ENCODE peak calls at places on chromosome 19, in six cellular contexts. Z, V, O, G, K and N are unnamed samples.

GRCh38 chr19:56400485-56400884 is 3.6 kb upstream of the ZNF583 start:
- DNase-seq in V (no peak), K (no peak), G (no peak), Z (no peak), O (no peak), N (no peak)

GRCh38 chr19:38039966-38040365 is 133.0 kb downstream of the SIPA1L3 start:
- DNase-seq in V (no peak), G (no peak), Z (no peak), K (peak), O (no peak), N (peak)

GRCh38 chr19:4390017-4390861 is 10.1 kb downstream of the SH3GL1 start:
- DNase-seq in Z (no peak), G (no peak), K (no peak), V (no peak), O (peak), N (no peak)

GRCh38 chr19:15087182-15087581 is 5.2 kb downstream of the OR1I1 start:
- DNase-seq in Z (no peak), O (no peak), G (no peak), V (no peak), K (no peak), N (no peak)

GRCh38 chr19:9641810-9642209 is 20.8 kb upstream of the ZNF561 start:
- DNase-seq in V (no peak), K (no peak), Z (peak), G (no peak), O (no peak), N (no peak)

GRCh38 chr19:16714702-16715294 is 4.8 kb upstream of the NWD1 start:
- DNase-seq in O (peak), Z (peak), G (peak), V (peak), K (peak), N (peak)

GRCh38 chr19:16325671-16326400 is 1.2 kb downstream of the KLF2 start:
- DNase-seq in V (peak), K (no peak), G (no peak), Z (peak), O (peak), N (no peak)

GRCh38 chr19:10259162-10259905 is 7.3 kb downstream of the MRPL4 start:
- DNase-seq in V (peak), K (peak), G (peak), O (peak), Z (peak), N (peak)

GRCh38 chr19:32666084-32666483 is 8.9 kb downstream of the ANKRD27 start:
- DNase-seq in V (no peak), G (no peak), Z (no peak), O (no peak), K (no peak), N (no peak)

GRCh38 chr19:9909251-9909650 is 27.1 kb downstream of the OLFM2 start:
- DNase-seq in V (no peak), O (no peak), Z (no peak), G (no peak), K (no peak), N (no peak)

DNA sequence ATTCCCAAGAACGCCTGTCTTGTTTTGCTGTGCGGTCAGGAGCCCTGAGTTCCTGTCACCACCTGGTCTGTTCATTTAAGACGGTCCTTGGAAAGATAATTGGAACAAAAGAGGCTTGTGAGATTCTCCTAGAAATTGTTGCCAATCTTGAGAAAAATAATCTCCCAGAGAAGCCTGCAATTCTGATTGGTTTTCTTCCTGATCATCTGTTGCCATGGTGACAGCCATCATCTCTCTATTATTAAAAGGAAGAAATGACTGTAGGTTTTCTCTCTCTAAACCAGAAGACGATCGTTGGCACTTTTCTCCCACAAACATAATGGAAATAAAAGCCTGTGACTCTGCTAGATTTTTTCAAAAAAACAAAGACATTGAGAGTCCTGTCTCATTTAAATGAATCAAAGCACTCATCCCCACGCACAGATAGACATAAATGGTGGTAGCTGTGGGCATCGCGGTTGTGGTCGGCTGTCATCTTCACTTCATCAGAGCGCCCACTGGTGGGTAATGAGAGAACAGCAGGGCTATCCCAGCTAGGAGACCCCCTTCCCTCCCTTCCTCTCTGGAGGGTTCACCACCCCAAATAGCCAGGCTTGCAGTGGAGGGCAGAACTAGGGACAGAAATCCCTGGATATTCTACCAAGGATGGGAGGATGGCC is 21.7 kb upstream of the CALM3 start:
- DNase-seq in G (no peak), V (no peak), O (no peak), Z (peak), K (no peak), N (no peak)
- TF ChIP-seq CTCF in G (peak), V (no peak), O (no peak), Z (peak), K (no peak), N (peak)

GRCh38 chr19:1272423-1273262 is 2.7 kb upstream of the FAM174C start:
- DNase-seq in G (no peak), K (no peak), V (no peak), Z (no peak), O (no peak), N (no peak)
- H3K4me3 ChIP-seq in G (no peak), K (no peak), V (no peak), Z (peak), O (peak), N (no peak)

DNA sequence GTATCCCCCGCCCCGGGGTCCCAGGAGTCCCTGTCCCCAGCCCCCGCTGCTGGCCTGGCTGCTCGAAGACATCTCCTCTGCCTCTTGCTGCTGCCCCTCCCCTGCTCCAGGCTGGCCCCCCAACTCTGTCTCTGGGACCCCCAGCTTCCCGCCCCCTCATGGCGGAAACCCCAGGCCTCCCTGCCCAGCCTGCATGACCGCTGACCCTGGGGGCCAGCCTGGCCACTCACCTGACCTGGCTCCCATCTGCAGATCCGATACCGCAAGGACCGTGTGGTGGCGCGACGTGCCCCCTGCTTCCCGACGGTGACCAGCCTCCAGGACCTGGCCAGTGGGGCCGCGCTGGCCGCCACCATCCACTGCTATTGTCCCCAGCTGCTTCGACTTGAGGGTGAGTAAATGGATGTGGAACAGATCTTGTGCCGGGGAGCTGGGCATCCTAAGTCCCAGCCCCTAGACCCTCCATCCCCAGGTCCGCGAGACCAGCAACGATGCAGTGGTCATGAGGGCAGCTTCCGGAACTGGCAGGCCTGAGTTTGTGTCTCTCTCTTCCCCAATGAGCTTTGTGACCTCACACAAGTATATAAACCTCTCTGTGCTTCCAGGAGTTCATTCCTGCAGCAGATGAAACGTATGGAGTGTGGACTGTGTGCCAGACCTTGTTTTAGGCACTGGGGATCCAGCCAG is 12.4 kb downstream of the CAMSAP3 start:
- DNase-seq in Z (no peak), G (no peak), O (no peak), V (no peak), K (no peak), N (no peak)
- TF ChIP-seq CTCF in Z (no peak), G (no peak), O (no peak), V (no peak), K (no peak), N (no peak)

GRCh38 chr19:1018932-1019615 is 1.8 kb downstream of the TMEM259 start:
- DNase-seq in Z (no peak), G (no peak), O (no peak), V (no peak), K (no peak), N (no peak)
- H3K4me3 ChIP-seq in Z (peak), G (peak), O (peak), V (peak), K (peak), N (peak)

GRCh38 chr19:48419158-48419920 is 25.9 kb downstream of the GRIN2D start:
- DNase-seq in K (peak), V (peak), G (no peak), O (no peak), Z (peak), N (no peak)

GRCh38 chr19:48421548-48421947 is 24.2 kb upstream of the GRWD1 start:
- DNase-seq in G (no peak), Z (no peak), V (no peak), K (no peak), O (no peak), N (no peak)

GRCh38 chr19:48415869-48416268 is 22.4 kb downstream of the GRIN2D start:
- DNase-seq in G (no peak), K (no peak), O (no peak), Z (no peak), V (no peak), N (no peak)

GRCh38 chr19:48417436-48417835 is 24.0 kb downstream of the GRIN2D start:
- DNase-seq in K (no peak), V (no peak), O (no peak), Z (no peak), G (no peak), N (no peak)

DNA sequence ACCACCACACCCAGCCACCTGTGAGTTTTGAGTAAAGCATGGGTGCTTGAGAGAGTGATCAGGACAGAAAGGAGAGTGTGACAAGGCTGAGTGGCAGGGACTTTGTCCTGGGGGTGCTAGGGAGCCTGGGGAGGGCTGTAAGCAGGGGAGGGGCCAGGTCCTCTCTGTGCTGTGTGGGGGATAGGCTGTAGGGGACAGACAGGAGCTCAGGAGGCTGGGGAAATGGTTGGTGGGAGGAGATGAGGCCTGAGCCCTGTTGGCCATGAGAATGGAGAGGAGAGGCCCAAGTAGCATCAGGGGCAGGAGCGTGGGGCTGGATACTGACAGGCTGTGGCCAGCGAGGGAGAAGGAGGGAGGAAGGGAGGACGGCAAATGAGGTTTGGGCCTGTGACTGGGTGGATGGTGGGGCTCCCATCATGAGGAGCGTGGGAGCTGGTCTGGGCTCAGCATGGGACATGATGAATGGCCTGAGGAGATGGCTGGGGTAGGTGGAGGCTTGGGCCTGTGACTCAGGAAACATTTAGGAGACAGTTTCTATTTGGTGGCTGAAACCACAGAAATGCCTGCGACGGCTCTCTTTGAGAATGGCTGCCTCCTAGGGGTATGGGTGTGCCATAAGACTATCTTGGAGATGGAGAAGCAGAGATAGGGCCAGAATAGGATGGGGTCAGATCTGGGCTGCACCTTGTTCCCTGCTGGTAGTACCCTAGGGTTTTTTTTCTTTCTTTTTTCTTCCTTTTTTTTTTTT is 25.0 kb downstream of the GRIN2D start:
- DNase-seq in Z (no peak), O (no peak), K (no peak), V (no peak), G (no peak), N (no peak)
- TF ChIP-seq CTCF in Z (peak), O (no peak), K (peak), V (no peak), G (peak), N (no peak)

GRCh38 chr19:39825093-39825463 is 8.9 kb downstream of the DYRK1B start:
- DNase-seq in K (no peak), G (no peak), Z (no peak), V (no peak), O (no peak), N (no peak)
- H3K4me3 ChIP-seq in K (peak), G (no peak), Z (no peak), V (peak), O (no peak), N (no peak)